ENCODE peak calls at places on chromosomes 5 and 9, in ten cellular contexts. J, Z, V, N, A, S, H, R, B and G are unnamed samples.

GRCh38 chr9:93829271-93830223 is 125.6 kb downstream of the BARX1 start:
- DNase-seq in H (no peak), B (no peak), Z (no peak), R (no peak), J (no peak), V (no peak), A (no peak), S (no peak), N (no peak), G (no peak)

GRCh38 chr9:8826281-8826680 is 1026.7 kb upstream of the DMAC1 start:
- DNase-seq in Z (no peak), S (no peak), J (no peak), H (no peak), R (peak), A (no peak), N (no peak), V (no peak), B (no peak), G (no peak)

GRCh38 chr9:89923961-89924504 is 319.2 kb downstream of the GADD45G start:
- DNase-seq in Z (no peak), S (no peak), N (no peak), B (no peak), R (no peak), H (no peak), A (no peak), J (peak), V (no peak), G (no peak)

GRCh38 chr9:90774682-90775081 is 26.9 kb upstream of the SYK start:
- DNase-seq in J (peak), Z (no peak), N (no peak), B (no peak), R (no peak), A (no peak), V (no peak), H (no peak), S (no peak), G (no peak)

GRCh38 chr9:128558431-128559310 is 6.3 kb downstream of the SPTAN1 start:
- DNase-seq in A (no peak), S (peak), V (no peak), N (peak), B (peak), Z (peak), R (peak), H (peak), J (peak), G (peak)

GRCh38 chr5:22611327-22611726 is 241.8 kb downstream of the CDH12 start:
- DNase-seq in R (no peak), J (no peak), V (no peak), B (no peak), A (no peak), Z (no peak), N (no peak), H (no peak), S (no peak), G (no peak)

GRCh38 chr5:88675159-88675757 is 207.7 kb downstream of the MEF2C start:
- DNase-seq in N (no peak), A (no peak), H (no peak), B (no peak), V (no peak), S (no peak), Z (no peak), J (peak), R (no peak), G (peak)

GRCh38 chr5:151082976-151083651 is 2.3 kb upstream of the TNIP1 start:
- DNase-seq in N (no peak), A (no peak), Z (no peak), J (peak), S (no peak), B (no peak), R (peak), H (no peak), V (peak), G (no peak)

GRCh38 chr5:14035859-14036440 is 91.5 kb upstream of the DNAH5 start:
- DNase-seq in R (peak), H (peak), Z (no peak), S (no peak), V (peak), A (no peak), N (peak), B (no peak), J (no peak), G (no peak)

DNA sequence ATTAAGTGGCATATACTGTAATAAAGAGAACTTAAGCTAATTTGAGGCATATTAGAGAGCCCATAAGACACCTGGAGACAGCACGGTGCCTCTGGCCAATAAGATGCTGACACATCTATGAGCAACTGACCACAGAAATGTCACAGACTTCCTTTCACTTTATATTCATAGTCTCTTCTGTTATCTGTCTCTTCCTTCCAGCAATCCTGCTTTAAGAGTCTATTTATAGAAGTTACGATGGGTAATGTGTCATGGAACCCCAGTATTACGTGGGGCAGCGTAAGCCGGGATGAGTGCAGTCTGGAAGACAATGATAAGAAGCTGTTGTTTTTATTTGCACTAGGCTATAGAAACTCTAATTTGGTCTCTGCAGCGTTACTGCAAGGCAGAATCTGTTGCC is 136.8 kb downstream of the CFAP90 start:
- DNase-seq in N (no peak), J (no peak), R (no peak), H (no peak), S (no peak), Z (no peak), A (no peak), V (no peak), B (no peak), G (no peak)
- TF ChIP-seq CTCF in N (no peak), J (no peak), R (no peak), H (no peak), S (no peak), Z (no peak), A (no peak), V (no peak), B (no peak), G (no peak)

DNA sequence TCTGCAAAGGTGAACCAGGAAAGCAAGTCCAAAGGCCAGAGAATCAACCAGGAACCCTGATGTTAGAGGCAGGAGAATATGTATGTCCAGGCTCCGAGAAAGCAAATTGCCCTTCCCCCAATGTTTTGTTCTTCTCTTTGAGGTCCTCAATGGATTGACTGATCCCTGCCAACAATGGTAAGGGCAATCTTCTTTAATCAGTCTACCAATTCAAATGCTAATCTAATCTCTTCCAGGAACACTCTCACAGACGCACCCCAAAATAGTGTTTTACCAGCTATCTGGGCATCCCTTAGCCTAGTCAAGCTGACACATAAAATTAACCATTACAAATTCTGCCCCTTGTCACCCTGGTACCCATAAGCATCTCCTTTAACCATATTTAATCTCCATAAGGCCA is 398.0 kb downstream of the RAB3C start:
- DNase-seq in R (no peak), B (no peak), N (no peak), H (no peak), A (no peak), V (no peak), J (no peak), Z (no peak), S (no peak), G (no peak)
- TF ChIP-seq CTCF in R (no peak), B (no peak), N (no peak), H (no peak), A (no peak), V (no peak), J (no peak), Z (no peak), S (no peak), G (no peak)

GRCh38 chr9:98330831-98331230 is 75.4 kb upstream of the TBC1D2 start:
- DNase-seq in V (no peak), A (no peak), R (peak), H (peak), Z (no peak), N (peak), S (no peak), J (no peak), B (no peak), G (no peak)

GRCh38 chr9:98328141-98328540 is 72.7 kb upstream of the TBC1D2 start:
- DNase-seq in H (no peak), J (no peak), N (no peak), V (no peak), B (no peak), A (no peak), Z (no peak), S (no peak), R (no peak), G (no peak)

GRCh38 chr9:98329281-98329680 is 73.8 kb upstream of the TBC1D2 start:
- DNase-seq in R (peak), Z (no peak), V (no peak), J (no peak), H (no peak), S (no peak), A (no peak), B (no peak), N (no peak), G (no peak)

GRCh38 chr9:98328770-98329169 is 73.3 kb upstream of the TBC1D2 start:
- DNase-seq in J (no peak), Z (no peak), A (no peak), V (no peak), H (no peak), B (no peak), S (no peak), N (no peak), R (no peak), G (no peak)

GRCh38 chr9:98329904-98330303 is 74.5 kb upstream of the TBC1D2 start:
- DNase-seq in N (no peak), J (no peak), Z (no peak), H (no peak), B (no peak), S (no peak), A (no peak), V (no peak), R (no peak), G (no peak)
- TF ChIP-seq CTCF in N (no peak), J (no peak), Z (no peak), H (no peak), B (no peak), S (no peak), A (no peak), V (no peak), R (no peak), G (no peak)

DNA sequence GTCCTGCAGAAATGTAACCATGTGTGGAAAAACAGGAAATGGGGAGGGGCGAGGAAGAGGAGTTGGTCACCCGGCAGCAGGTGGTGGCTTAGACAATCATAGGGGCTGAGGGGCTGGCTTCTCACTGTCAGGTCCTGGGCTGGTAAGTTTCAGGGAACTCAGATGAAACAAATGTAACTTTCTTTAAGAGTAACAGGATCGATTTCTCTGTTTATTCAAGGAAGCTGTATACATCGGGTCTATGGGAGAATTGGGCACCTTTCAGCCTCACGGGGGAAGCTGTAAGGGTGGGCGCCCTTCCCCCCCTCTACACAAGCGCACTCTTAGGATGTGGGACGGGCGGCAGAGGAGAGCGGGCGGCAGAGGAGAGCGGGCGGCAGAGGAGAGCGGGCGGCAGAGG is 104.3 kb upstream of the SIMC1 start:
- DNase-seq in A (no peak), R (no peak), S (no peak), B (no peak), Z (no peak), J (peak), H (no peak), N (no peak), V (no peak), G (no peak)
- TF ChIP-seq CTCF in A (no peak), R (no peak), S (no peak), B (no peak), Z (no peak), J (no peak), H (no peak), N (no peak), V (no peak), G (no peak)

DNA sequence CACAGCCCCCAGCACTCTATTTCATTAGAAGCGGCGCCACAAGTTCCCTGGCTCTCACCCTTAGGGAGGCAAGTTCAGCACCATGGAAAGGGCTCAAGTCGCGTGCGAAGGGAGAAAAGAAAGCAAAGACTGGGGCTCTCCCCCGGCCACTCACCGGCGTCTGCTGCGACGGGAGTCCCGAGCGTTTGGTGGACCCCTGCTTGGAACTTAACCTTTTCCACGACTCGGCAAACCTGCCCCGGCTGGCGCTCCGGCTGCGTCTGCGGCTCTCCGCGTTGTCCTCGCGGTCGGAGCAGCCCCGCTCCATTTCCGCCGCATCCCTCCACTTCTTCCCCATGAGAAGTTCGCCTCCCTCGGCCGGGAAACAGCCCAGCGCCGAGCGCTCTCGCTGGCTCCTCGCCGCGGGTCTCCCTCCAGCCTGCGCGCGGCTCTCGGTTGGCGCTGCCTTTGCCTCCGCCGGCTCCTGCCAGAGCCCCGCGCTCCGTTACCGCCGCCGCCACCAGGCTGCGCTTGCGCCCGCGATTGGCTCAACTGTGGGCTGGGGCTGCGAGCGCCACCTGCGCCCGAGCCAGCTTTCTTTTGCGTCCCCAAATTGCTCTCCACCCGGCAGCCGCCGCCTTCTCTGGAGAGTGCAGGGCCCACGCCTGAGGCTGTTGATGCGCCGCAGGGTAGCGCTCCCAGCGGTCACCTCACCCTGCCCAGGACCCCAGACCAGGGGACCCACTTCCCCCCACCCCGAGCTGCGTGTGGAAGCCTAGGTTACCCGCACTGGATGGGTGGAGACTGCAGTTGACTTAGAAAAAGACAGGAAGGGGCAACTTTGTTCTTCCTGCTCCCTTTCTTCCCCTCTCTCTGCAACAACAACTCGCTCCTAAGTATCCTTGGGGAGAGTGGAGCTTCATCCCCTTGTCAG is 321.6 kb downstream of the CEMIP2 start:
- DNase-seq in B (peak), J (no peak), Z (peak), N (peak), R (peak), A (peak), V (peak), H (peak), S (no peak), G (peak)
- TF ChIP-seq CTCF in B (no peak), J (no peak), Z (peak), N (no peak), R (no peak), A (peak), V (peak), H (peak), S (no peak), G (peak)

DNA sequence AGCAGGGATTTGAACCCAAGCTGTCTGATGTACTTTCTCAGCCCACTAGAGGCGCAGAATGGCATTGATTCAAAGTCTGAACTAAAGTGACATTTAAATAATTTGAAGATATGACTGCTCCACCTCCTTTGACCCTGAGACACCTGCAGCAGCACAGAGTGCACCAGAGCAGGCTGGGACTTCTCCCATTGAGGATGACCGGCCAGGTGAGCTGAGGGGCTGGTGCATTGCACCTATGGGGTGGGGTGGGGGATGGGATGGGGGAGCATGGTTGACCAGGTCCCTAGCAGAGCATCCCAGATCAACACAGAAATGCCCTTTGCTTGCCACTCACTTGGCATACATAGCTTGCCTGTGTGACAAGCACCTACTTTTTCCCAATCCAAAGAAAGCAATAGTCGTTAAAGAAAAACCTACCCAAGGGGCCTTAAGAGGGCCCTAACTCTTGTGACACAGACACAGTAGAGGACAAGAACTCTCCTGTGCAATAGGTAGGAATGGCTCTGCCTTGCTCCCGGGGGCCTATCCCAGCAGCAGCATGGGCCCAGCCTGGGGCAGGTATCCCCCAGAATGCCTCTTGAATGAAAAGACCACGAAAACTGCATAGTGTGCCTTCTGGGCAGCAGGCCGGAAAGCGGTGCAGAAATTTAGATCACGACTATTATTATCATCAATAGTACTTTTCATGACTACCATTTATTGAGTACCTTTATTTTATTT is 6.5 kb downstream of the SH3PXD2B start:
- DNase-seq in J (no peak), B (no peak), N (no peak), R (no peak), S (no peak), V (no peak), Z (no peak), H (no peak), A (no peak), G (no peak)
- TF ChIP-seq CTCF in J (peak), B (no peak), N (no peak), R (no peak), S (no peak), V (no peak), Z (no peak), H (peak), A (peak), G (no peak)